ENCODE peak calls at places on chromosomes 3 and 15, in eight cellular contexts. W is IMR-90; N is PC-3; I is RWPE1; E is heart left ventricle; G is hepatocyte; D is activated CD8-positive, alpha-beta T cell treated with anti-CD3 and anti-CD28 coated beads for 36 hours; R is NB4. C is an unnamed sample.

GRCh38 chr15:62610499-62610898 is 432.0 kb upstream of the TPM1 start:
- DNase-seq in W (no peak), N (no peak), I (no peak), E (no peak), G (no peak), D (no peak), R (no peak), C (no peak)

GRCh38 chr3:148318240-148318639 is 379.5 kb upstream of the AGTR1 start:
- DNase-seq in W (no peak), N (no peak), I (no peak), E (no peak), G (no peak), D (no peak), R (no peak), C (no peak)

GRCh38 chr15:48406911-48407310 is 75.7 kb downstream of the DUT start:
- DNase-seq in W (no peak), N (no peak), I (no peak), E (no peak), G (no peak), D (peak), R (peak), C (no peak)

GRCh38 chr3:143135150-143135549 is 15.6 kb downstream of the CHST2 start:
- DNase-seq in W (peak), N (peak), I (peak), E (no peak), G (peak), D (no peak), R (peak), C (no peak)

GRCh38 chr3:119240101-119240581 is 537 bp downstream of the B4GALT4 start:
- DNase-seq in W (no peak), N (peak), I (peak), E (no peak), G (peak), D (peak), R (no peak), C (no peak)

GRCh38 chr15:62099171-62099601 is 32.4 kb downstream of the C2CD4A start:
- DNase-seq in W (peak), N (peak), I (no peak), E (no peak), G (no peak), D (no peak), R (peak), C (no peak)

GRCh38 chr3:173289072-173289471 is 108.5 kb upstream of the NLGN1 start:
- DNase-seq in W (no peak), N (no peak), I (no peak), E (no peak), G (no peak), D (no peak), R (no peak), C (no peak)

GRCh38 chr3:12004741-12005513 is 739 bp downstream of the SYN2 start:
- DNase-seq in W (no peak), N (no peak), I (no peak), E (no peak), G (no peak), D (no peak), R (no peak), C (no peak)

GRCh38 chr15:67199391-67199790 is 55.1 kb downstream of the AAGAB start:
- DNase-seq in W (peak), N (no peak), I (no peak), E (no peak), G (no peak), D (no peak), R (no peak), C (no peak)

GRCh38 chr15:35210370-35210769 is 125.3 kb upstream of the NANOGP8 start:
- DNase-seq in W (no peak), N (no peak), I (no peak), E (no peak), G (no peak), D (no peak), R (no peak), C (no peak)

GRCh38 chr15:41989573-41990242 is 17.4 kb upstream of the EHD4 start:
- DNase-seq in W (peak), N (peak), I (peak), E (peak), G (peak), D (peak), R (peak), C (no peak)

GRCh38 chr15:54088837-54089236 is 110.6 kb downstream of the UNC13C start:
- DNase-seq in W (no peak), N (no peak), I (no peak), E (no peak), G (no peak), D (no peak), R (no peak), C (no peak)

GRCh38 chr15:80072285-80072684 is 12.8 kb downstream of the ZFAND6 start:
- DNase-seq in W (peak), N (peak), I (peak), E (no peak), G (peak), D (peak), R (peak), C (no peak)

GRCh38 chr15:100667405-100668320 is 65.3 kb downstream of the ASB7 start:
- DNase-seq in W (peak), N (peak), I (no peak), E (peak), G (peak), D (no peak), R (no peak), C (no peak)

GRCh38 chr3:109228391-109229080 is 87.8 kb downstream of the DPPA2 start:
- DNase-seq in W (no peak), N (no peak), I (no peak), E (no peak), G (no peak), D (no peak), R (no peak), C (no peak)

DNA sequence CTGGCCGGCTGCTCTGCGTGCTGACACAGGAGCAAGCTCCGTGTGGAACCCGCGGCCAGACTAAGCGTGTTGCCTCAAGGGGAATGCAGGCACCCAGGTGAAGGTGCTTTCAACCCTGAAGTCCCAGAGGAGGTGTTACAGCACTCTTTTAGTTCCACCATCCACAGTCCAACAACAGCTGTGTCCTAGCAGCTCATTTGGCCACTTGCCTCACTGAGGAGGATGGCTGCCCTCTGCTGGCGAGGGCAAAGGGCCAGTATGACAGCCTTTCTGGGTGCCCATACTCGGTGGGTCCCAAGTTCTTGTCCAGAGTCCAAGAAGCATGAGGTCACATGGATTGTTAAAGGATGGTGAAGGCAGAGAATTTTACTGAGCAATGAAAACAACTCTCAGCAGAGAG is 87.8 kb downstream of the C3orf85 start:
- DNase-seq in W (no peak), N (peak), I (no peak), E (no peak), G (peak), D (peak), R (peak), C (no peak)
- TF ChIP-seq CTCF in W (no peak), N (peak), I (no peak), E (no peak), G (peak), D (no peak), R (peak), C (peak)

DNA sequence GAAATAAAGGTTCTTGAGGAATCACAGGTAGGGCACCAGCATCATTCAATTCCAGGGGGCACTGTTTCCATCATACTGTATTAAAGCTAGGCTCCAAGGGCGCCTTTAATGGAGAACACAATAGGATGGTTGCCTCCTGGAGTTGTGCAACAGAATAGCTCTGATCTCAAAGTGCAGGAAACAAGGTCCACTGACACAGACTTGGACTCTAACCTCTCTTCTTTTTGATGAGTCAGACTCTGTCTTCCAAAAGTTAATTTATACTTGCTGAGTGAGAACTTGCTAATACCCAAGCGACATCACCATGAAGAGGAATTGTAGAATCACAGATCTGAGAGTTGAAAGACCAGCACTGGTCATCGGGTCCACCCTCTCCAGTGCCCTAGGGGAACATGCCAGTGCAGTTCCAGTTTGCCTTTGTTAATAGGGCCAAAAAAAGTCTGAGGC is 94.4 kb upstream of the PHLDB2 start:
- DNase-seq in W (peak), N (peak), I (no peak), E (no peak), G (peak), D (no peak), R (no peak), C (no peak)
- TF ChIP-seq CTCF in W (peak), N (peak), I (no peak), E (no peak), G (peak), D (no peak), R (no peak), C (peak)

GRCh38 chr15:92571824-92572223 is 83.8 kb downstream of the FAM174B start:
- DNase-seq in W (no peak), N (no peak), I (no peak), E (no peak), G (no peak), D (no peak), R (no peak), C (no peak)
- TF ChIP-seq CTCF in W (no peak), N (no peak), I (no peak), E (no peak), G (no peak), D (no peak), R (no peak), C (no peak)

GRCh38 chr3:72336114-72336651 is 512.1 kb downstream of the SHQ1 start:
- DNase-seq in W (no peak), N (no peak), I (no peak), E (no peak), G (no peak), D (no peak), R (no peak), C (no peak)
- TF ChIP-seq CTCF in W (no peak), N (no peak), I (no peak), E (no peak), G (no peak), D (no peak), R (no peak), C (no peak)

GRCh38 chr3:39146611-39147373 is 6.6 kb downstream of the CSRNP1 start:
- DNase-seq in W (peak), N (peak), I (peak), E (peak), G (peak), D (peak), R (peak), C (no peak)

GRCh38 chr3:39147374-39147709 is 6.0 kb downstream of the CSRNP1 start:
- DNase-seq in W (no peak), N (no peak), I (no peak), E (no peak), G (no peak), D (no peak), R (no peak), C (no peak)

GRCh38 chr3:39147711-39148115 is 5.7 kb downstream of the CSRNP1 start:
- DNase-seq in W (peak), N (peak), I (no peak), E (no peak), G (peak), D (peak), R (peak), C (no peak)

GRCh38 chr3:39144748-39145380 is 8.5 kb downstream of the CSRNP1 start:
- DNase-seq in W (no peak), N (no peak), I (no peak), E (no peak), G (no peak), D (no peak), R (no peak), C (no peak)

GRCh38 chr3:39146083-39146501 is 7.3 kb downstream of the CSRNP1 start:
- DNase-seq in W (no peak), N (no peak), I (no peak), E (no peak), G (peak), D (no peak), R (no peak), C (no peak)
- TF ChIP-seq CTCF in W (no peak), N (no peak), I (no peak), E (no peak), G (no peak), D (no peak), R (no peak), C (peak)

GRCh38 chr3:136042608-136043221 is 77.2 kb downstream of the PPP2R3A start:
- DNase-seq in W (peak), N (peak), I (peak), E (no peak), G (peak), D (no peak), R (peak), C (no peak)
- TF ChIP-seq CTCF in W (peak), N (peak), I (peak), E (peak), G (peak), D (peak), R (peak), C (peak)

C was measured in chondrocyte.